ENCODE peak calls at places on chromosomes 5 and 9, in nine cellular contexts. P, H, M, Q, Z, U, D, B and W are unnamed samples.
A peak's percentile ranks its signal among the peaks of the same experiment; 100 is the strongest.

GRCh38 chr5:135042595-135042994 is 8.6 kb upstream of the PITX1 start:
- DNase-seq in P (no peak), H (no peak), M (no peak), Q (no peak), Z (no peak), U (no peak), D (no peak), B (no peak), W (no peak)

GRCh38 chr9:76729980-76730737 is 34.1 kb upstream of the PCA3 start:
- DNase-seq in P (no peak), H (no peak), M (no peak), Q (no peak), Z (no peak), U (no peak), D (no peak), B (no peak), W (no peak)

GRCh38 chr5:82922086-82922734 is 155.0 kb downstream of the TMEM167A start:
- DNase-seq in P (no peak), H (no peak), M (no peak), Q (no peak), Z (no peak), U (no peak), D (no peak), B (no peak), W (no peak)

GRCh38 chr9:113675475-113675941 is 200.6 kb upstream of the ZNF618 start:
- DNase-seq in P (peak; percentile 99), H (peak; percentile 100), M (no peak), Q (peak; percentile 85), Z (peak; percentile 97), U (no peak), D (peak; percentile 87), B (no peak), W (peak; percentile 91)

GRCh38 chr5:125699860-125700259 is 723.3 kb upstream of the GRAMD2B start:
- DNase-seq in P (no peak), H (no peak), M (no peak), Q (no peak), Z (no peak), U (no peak), D (no peak), B (no peak), W (no peak)

GRCh38 chr5:82717734-82718133 is 359.5 kb downstream of the TMEM167A start:
- DNase-seq in P (no peak), H (no peak), M (no peak), Q (no peak), Z (no peak), U (no peak), D (no peak), B (no peak), W (no peak)

GRCh38 chr5:140116716-140117115 is 2.8 kb downstream of the PURA start:
- DNase-seq in P (no peak), H (no peak), M (no peak), Q (no peak), Z (no peak), U (no peak), D (no peak), B (peak; percentile 18), W (no peak)

GRCh38 chr9:133877967-133878366 is 114.2 kb downstream of the VAV2 start:
- DNase-seq in P (no peak), H (no peak), M (no peak), Q (no peak), Z (no peak), U (no peak), D (no peak), B (no peak), W (no peak)

GRCh38 chr5:148455055-148455675 is 71.4 kb downstream of the FBXO38 start:
- DNase-seq in P (peak; percentile 35), H (no peak), M (no peak), Q (no peak), Z (no peak), U (no peak), D (no peak), B (no peak), W (no peak)

GRCh38 chr9:135592625-135593024 is 31.1 kb downstream of the PAEP start:
- DNase-seq in P (no peak), H (no peak), M (no peak), Q (no peak), Z (no peak), U (no peak), D (no peak), B (no peak), W (no peak)

GRCh38 chr5:150488519-150489357 is 19.2 kb upstream of the NDST1 start:
- DNase-seq in P (peak; percentile 73), H (peak; percentile 59), M (no peak), Q (peak; percentile 81), Z (peak; percentile 69), U (no peak), D (peak; percentile 94), B (no peak), W (no peak)

GRCh38 chr9:129972816-129973215 is 70.2 kb downstream of the FNBP1 start:
- DNase-seq in P (peak; percentile 34), H (no peak), M (no peak), Q (no peak), Z (no peak), U (no peak), D (no peak), B (no peak), W (no peak)

GRCh38 chr9:82152181-82152580 is 163.6 kb downstream of the SPATA31D1 start:
- DNase-seq in P (peak; percentile 93), H (peak; percentile 84), M (no peak), Q (no peak), Z (peak; percentile 62), U (no peak), D (no peak), B (no peak), W (no peak)

GRCh38 chr9:121169094-121169601 is 32.5 kb downstream of the RAB14 start:
- DNase-seq in P (no peak), H (no peak), M (no peak), Q (peak; percentile 68), Z (no peak), U (peak; percentile 20), D (peak; percentile 53), B (peak; percentile 35), W (no peak)

GRCh38 chr9:394347-395052 is 179.8 kb downstream of the DOCK8 start:
- DNase-seq in P (no peak), H (no peak), M (no peak), Q (no peak), Z (no peak), U (no peak), D (peak; percentile 64), B (no peak), W (no peak)

GRCh38 chr5:14732991-14733390 is 68.5 kb downstream of the OTULIN start:
- DNase-seq in P (no peak), H (no peak), M (no peak), Q (no peak), Z (no peak), U (no peak), D (no peak), B (no peak), W (no peak)

GRCh38 chr5:64769856-64770255 is 1.1 kb downstream of the CWC27 start:
- DNase-seq in P (no peak), H (no peak), M (no peak), Q (no peak), Z (no peak), U (no peak), D (no peak), B (no peak), W (no peak)
- H3K4me3 ChIP-seq in P (peak overlapping the region; percentile 94), H (peak overlapping the region; percentile 84), M (peak overlapping the region; percentile 98), Q (peak overlapping the region; percentile 67), Z (peak overlapping the region; percentile 66), U (peak overlapping the region; percentile 90), D (peak overlapping the region; percentile 100), B (peak overlapping the region; percentile 91), W (peak overlapping the region; percentile 96)

GRCh38 chr9:72952394-72952720 is 496 bp downstream of the ALDH1A1 start:
- DNase-seq in P (no peak), H (no peak), M (no peak), Q (no peak), Z (no peak), U (no peak), D (no peak), B (no peak), W (no peak)
- H3K4me3 ChIP-seq in P (no peak overlapping the region), H (no peak overlapping the region), M (no peak overlapping the region), Q (peak overlapping the region; percentile 24), Z (peak overlapping the region; percentile 62), U (no peak overlapping the region), D (peak overlapping the region; percentile 78), B (peak overlapping the region; percentile 67), W (no peak overlapping the region)

GRCh38 chr5:11760940-11761603 is 143.2 kb downstream of the CTNND2 start:
- DNase-seq in P (no peak), H (no peak), M (no peak), Q (no peak), Z (no peak), U (no peak), D (no peak), B (no peak), W (no peak)
- H3K4me3 ChIP-seq in P (no peak overlapping the region), H (no peak overlapping the region), M (no peak overlapping the region), Q (no peak overlapping the region), Z (no peak overlapping the region), U (no peak overlapping the region), D (no peak overlapping the region), B (no peak overlapping the region), W (no peak overlapping the region)

GRCh38 chr5:93603711-93604118 is 20.7 kb downstream of the NR2F1 start:
- DNase-seq in P (no peak), H (no peak), M (no peak), Q (no peak), Z (no peak), U (no peak), D (no peak), B (no peak), W (no peak)

GRCh38 chr5:93603191-93603590 is 20.2 kb downstream of the NR2F1 start:
- DNase-seq in P (no peak), H (no peak), M (no peak), Q (no peak), Z (no peak), U (no peak), D (no peak), B (no peak), W (no peak)

GRCh38 chr5:93601433-93602175 is 18.6 kb downstream of the NR2F1 start:
- DNase-seq in P (peak; percentile 85), H (peak; percentile 91), M (no peak), Q (no peak), Z (no peak), U (no peak), D (no peak), B (no peak), W (no peak)

GRCh38 chr5:93601053-93601429 is 18.0 kb downstream of the NR2F1 start:
- DNase-seq in P (no peak), H (no peak), M (no peak), Q (no peak), Z (no peak), U (no peak), D (no peak), B (no peak), W (no peak)

DNA sequence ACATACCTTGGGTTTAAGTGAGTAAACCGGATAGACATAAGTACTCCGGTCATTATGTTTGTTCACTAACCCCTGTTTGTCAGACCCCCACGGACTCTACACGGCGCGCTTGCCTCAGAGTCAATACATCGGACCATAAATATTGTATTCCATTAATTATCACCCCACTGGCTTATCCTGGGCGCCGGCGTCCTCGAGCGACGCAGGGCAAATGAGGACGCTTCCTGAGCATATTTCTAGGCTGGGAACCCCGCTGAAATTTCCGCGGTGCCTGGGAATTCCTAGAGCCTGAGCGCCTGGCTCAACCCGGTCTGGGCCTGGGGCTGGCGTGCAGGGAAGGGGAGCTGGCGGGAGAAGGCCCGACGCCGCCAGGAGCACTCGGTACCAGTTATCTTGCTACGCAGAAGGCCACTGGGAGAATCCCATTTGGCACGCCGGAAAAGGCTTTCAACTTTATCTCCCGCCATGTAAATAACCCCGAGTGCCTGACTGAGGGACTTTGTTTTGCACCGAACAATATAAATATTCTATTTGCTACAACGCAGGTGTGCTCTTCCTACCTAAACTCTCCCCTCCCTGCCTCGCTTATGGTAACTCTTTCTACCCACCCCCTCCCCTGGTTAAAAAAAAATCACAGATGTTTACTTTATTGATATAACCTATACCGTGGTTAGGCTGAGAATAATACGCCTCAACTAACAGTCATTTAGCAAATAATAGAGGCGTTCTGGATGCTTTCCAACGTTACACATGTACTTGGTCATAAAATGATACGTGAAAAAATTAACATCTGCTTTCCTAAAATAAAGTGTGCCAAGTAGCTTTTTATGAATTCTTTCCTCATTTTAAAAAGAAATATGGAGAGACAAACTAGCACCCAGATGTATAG is 19.5 kb downstream of the NR2F1 start:
- DNase-seq in P (no peak), H (peak; percentile 33), M (no peak), Q (no peak), Z (no peak), U (no peak), D (peak; percentile 61), B (no peak), W (no peak)
- H3K4me3 ChIP-seq in P (peak overlapping the region; percentile 49), H (peak overlapping the region; percentile 39), M (no peak overlapping the region), Q (peak overlapping the region; percentile 23), Z (no peak overlapping the region), U (no peak overlapping the region), D (no peak overlapping the region), B (no peak overlapping the region), W (peak overlapping the region; percentile 44)